ENCODE peak calls at places on chromosomes 11 and 22, in ten cellular contexts. H is astrocyte; G is mucosa of descending colon; R is RWPE1; D is stimulated activated CD8-positive, alpha-beta memory T cell treated with anti-CD3 and anti-CD28 coated beads, Interleukin-7, amount 100 ng/mL, for 1 hour; I is activated naive CD8-positive, alpha-beta T cell treated with anti-CD3 and anti-CD28 coated beads for 36 hours; Q is substantia nigra; L is right lobe of liver; J is stimulated activated CD4-positive, alpha-beta T cell treated with anti-CD3 and anti-CD28 coated beads, TNF-alpha, amount 100 ng/mL, for 48 hours; U is posterior vena cava. A is an unnamed sample.

GRCh38 chr11:122202951-122203456 is 87.0 kb upstream of the BLID start:
- DNase-seq in H (peak; percentile 65), G (peak; percentile 39), R (peak; percentile 81), D (peak; percentile 6), I (peak; percentile 45), Q (no peak), L (peak; percentile 74), J (peak; percentile 17), U (peak; percentile 90), A (peak; percentile 14)

GRCh38 chr11:10646956-10647355 is 46.6 kb downstream of the IRAG1 start:
- DNase-seq in H (no peak), G (no peak), R (no peak), D (no peak), I (no peak), Q (no peak), L (no peak), J (no peak), U (no peak), A (no peak)

GRCh38 chr11:43567396-43567975 is 113.1 kb upstream of the HSD17B12 start:
- DNase-seq in H (peak; percentile 21), G (no peak), R (peak; percentile 62), D (no peak), I (no peak), Q (no peak), L (no peak), J (no peak), U (no peak), A (no peak)

GRCh38 chr11:87970762-87971161 is 204.5 kb downstream of the RAB38 start:
- DNase-seq in H (no peak), G (no peak), R (no peak), D (no peak), I (no peak), Q (no peak), L (no peak), J (no peak), U (no peak), A (no peak)

GRCh38 chr11:99535406-99535805 is 514.7 kb downstream of the CNTN5 start:
- DNase-seq in H (no peak), G (no peak), R (no peak), D (no peak), I (no peak), Q (no peak), L (no peak), J (no peak), U (no peak), A (no peak)

GRCh38 chr11:17790453-17790852 is 55.9 kb downstream of the KCNC1 start:
- DNase-seq in H (peak; percentile 61), G (no peak), R (peak; percentile 78), D (no peak), I (no peak), Q (no peak), L (no peak), J (no peak), U (no peak), A (no peak)

GRCh38 chr11:72430743-72431570 is 3.4 kb downstream of the CLPB start:
- DNase-seq in H (peak; percentile 29), G (peak; percentile 35), R (peak; percentile 42), D (no peak), I (peak; percentile 23), Q (no peak), L (no peak), J (no peak), U (no peak), A (peak; percentile 36)

GRCh38 chr11:45289369-45289768 is 3.2 kb upstream of the SYT13 start:
- DNase-seq in H (peak; percentile 52), G (no peak), R (peak; percentile 42), D (no peak), I (no peak), Q (no peak), L (no peak), J (no peak), U (no peak), A (no peak)

GRCh38 chr11:1504581-1505290 is 18.2 kb upstream of the MOB2 start:
- DNase-seq in H (no peak), G (no peak), R (no peak), D (no peak), I (no peak), Q (no peak), L (peak; percentile 33), J (no peak), U (no peak), A (no peak)

GRCh38 chr11:109853156-109853776 is 239.9 kb upstream of the ZC3H12C start:
- DNase-seq in H (peak; percentile 63), G (peak; percentile 19), R (peak; percentile 18), D (no peak), I (no peak), Q (no peak), L (no peak), J (no peak), U (no peak), A (no peak)

GRCh38 chr22:42834177-42834949 is 22.7 kb downstream of the ARFGAP3 start:
- DNase-seq in H (no peak), G (no peak), R (no peak), D (no peak), I (no peak), Q (no peak), L (no peak), J (no peak), U (no peak), A (no peak)

GRCh38 chr11:117620131-117620530 is 176.9 kb downstream of the DSCAML1 start:
- DNase-seq in H (no peak), G (no peak), R (no peak), D (no peak), I (no peak), Q (no peak), L (no peak), J (no peak), U (peak; percentile 28), A (no peak)

GRCh38 chr11:114154271-114155047 is 94.9 kb downstream of the ZBTB16 start:
- DNase-seq in H (no peak), G (no peak), R (peak; percentile 39), D (no peak), I (no peak), Q (no peak), L (no peak), J (no peak), U (peak; percentile 75), A (no peak)

GRCh38 chr11:82315093-82315492 is 418.6 kb downstream of the FAM181B start:
- DNase-seq in H (no peak), G (peak; percentile 28), R (peak; percentile 6), D (no peak), I (no peak), Q (no peak), L (no peak), J (no peak), U (no peak), A (no peak)

GRCh38 chr22:37674951-37675929 is at the start of gene LGALS1:
- DNase-seq in H (peak; percentile 96), G (peak; percentile 89), R (peak; percentile 92), D (no peak), I (peak; percentile 78), Q (peak; percentile 31), L (peak; percentile 90), J (peak; percentile 71), U (peak; percentile 99), A (peak; percentile 55)

GRCh38 chr11:115497303-115497702 is 6.9 kb downstream of the CADM1 start:
- DNase-seq in H (peak; percentile 60), G (no peak), R (no peak), D (no peak), I (no peak), Q (no peak), L (no peak), J (no peak), U (no peak), A (no peak)

A was measured in naive B cell.